ENCODE peak calls at places on chromosome 14, in six cellular contexts. E is HCT116, D is K562, I is HepG2, R is H1, W is GM12878. T is an unnamed sample.

GRCh38 chr14:78083837-78084236 is 86.3 kb upstream of the NRXN3 start:
- DNase-seq in E (no peak), D (no peak), I (no peak), R (no peak), W (no peak), T (no peak)

GRCh38 chr14:68655021-68655811 is 137.7 kb downstream of the ZFP36L1 start:
- DNase-seq in E (no peak), D (no peak), I (peak), R (no peak), W (no peak), T (no peak)

GRCh38 chr14:91418387-91419043 is 895 bp upstream of the CCDC88C start:
- DNase-seq in E (peak), D (peak), I (peak), R (peak), W (no peak), T (peak)

GRCh38 chr14:105061428-105062047 is 3.7 kb downstream of the GPR132 start:
- DNase-seq in E (no peak), D (peak), I (no peak), R (no peak), W (no peak), T (no peak)

GRCh38 chr14:104687601-104688504 is 1.6 kb upstream of the INF2 start:
- DNase-seq in E (peak), D (no peak), I (peak), R (no peak), W (no peak), T (peak)

GRCh38 chr14:56494167-56494566 is 85.4 kb upstream of the TMEM260 start:
- DNase-seq in E (no peak), D (no peak), I (no peak), R (no peak), W (no peak), T (no peak)

GRCh38 chr14:69044965-69045555 is 66.0 kb upstream of the ACTN1 start:
- DNase-seq in E (no peak), D (no peak), I (no peak), R (no peak), W (no peak), T (no peak)

GRCh38 chr14:87617079-87617478 is 375.9 kb downstream of the GALC start:
- DNase-seq in E (no peak), D (no peak), I (no peak), R (no peak), W (no peak), T (no peak)

DNA sequence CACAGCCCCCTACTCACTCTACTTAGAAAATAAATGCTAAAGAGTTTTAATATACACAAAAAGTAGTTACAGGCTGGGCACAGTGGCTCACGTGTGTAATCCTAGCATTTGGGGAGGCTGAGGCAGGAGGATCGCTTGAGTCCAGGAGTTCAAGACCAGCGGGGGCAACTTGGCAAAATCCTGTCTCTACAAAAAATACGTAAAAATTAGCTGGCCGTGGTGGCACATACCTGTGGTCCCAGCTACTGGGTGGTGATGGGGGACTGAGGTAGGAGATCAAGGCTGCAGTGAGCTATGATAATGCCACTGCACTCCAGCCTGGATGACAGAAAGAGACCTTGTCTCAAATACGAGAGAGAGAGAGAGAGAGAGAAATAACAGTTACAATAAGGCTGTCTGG is 9.9 kb upstream of the DYNC1H1 start:
- DNase-seq in E (no peak), D (no peak), I (no peak), R (no peak), W (no peak), T (no peak)
- TF ChIP-seq JUND in E (no peak), D (no peak), I (no peak), R (no peak), W (no peak), T (no peak)

DNA sequence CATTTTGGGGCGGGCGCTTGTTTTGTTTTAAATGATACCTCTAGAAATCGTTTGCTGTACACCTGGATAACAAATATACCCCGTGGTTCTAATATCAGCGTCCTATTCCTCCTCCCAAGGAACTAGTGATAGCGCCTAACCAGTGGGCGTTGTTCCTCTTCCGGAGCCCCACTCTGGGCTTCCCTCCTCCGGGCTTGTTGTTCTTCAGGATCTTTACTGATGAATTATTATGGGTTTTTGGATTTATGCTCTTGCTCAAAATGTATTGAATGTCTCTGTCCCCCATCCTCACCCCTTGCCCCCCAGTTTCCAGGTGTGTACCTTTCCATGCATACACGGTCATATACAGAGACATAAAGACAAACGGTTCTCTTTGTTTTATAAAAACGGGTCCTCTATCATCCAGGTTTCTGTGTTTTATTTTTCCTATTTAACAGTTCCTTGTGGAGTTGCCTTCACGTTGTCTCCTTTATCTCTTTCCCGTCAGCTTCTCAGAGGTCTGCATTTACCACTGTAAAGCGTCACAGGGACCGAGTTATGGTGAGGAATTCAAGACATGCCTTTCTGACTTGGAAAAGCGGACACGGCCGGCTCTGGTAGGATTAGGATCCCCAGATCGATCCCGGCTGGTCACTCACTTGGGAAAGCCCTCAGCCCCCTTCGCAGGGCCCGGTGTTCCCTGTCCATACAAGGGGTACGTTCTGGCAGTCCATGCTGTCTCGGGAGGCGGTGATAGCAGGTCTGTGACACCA is 655 bp upstream of the PLEKHG3 start:
- DNase-seq in E (no peak), D (no peak), I (no peak), R (no peak), W (no peak), T (no peak)
- TF ChIP-seq JUND in E (no peak), D (no peak), I (no peak), R (no peak), W (no peak), T (no peak)

GRCh38 chr14:61564623-61565091 is 130.7 kb upstream of the HIF1A start:
- DNase-seq in E (peak), D (peak), I (peak), R (no peak), W (no peak), T (no peak)
- TF ChIP-seq JUND in E (no peak), D (peak), I (no peak), R (no peak), W (no peak), T (no peak)

DNA sequence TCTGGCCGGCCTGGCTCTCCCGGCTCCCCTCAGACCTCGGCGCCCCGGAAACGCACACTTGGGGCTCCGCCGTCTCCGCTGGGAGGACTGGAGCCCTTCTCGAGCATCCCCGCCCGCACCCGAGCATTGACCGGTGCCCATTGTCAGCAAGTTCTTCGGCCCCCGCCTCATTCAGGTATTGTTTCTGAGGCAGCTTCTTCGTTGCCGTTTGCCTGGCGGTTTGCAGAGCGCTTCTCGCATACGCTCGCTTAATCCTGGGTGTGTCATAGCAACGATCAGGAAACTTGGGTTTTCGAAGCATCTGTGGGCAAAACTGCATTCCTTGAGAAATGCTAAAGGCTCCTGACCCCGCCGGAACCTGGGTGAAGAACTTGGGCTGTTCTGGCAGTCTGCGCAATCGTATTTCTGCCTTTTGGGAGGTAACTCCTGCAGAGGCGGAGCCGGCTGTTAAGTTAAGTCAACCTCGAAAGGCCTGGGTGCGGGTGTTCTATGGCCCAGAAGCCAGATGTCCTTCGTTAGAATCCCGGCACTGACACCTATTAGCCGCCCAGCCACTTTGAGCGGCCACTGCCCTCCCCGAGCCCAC is 518 bp downstream of the GSKIP start:
- DNase-seq in E (no peak), D (peak), I (peak), R (no peak), W (no peak), T (peak)
- TF ChIP-seq JUND in E (no peak), D (no peak), I (no peak), R (no peak), W (no peak), T (no peak)

GRCh38 chr14:31391473-31391872 is 28.9 kb downstream of the HEATR5A start:
- DNase-seq in E (no peak), D (no peak), I (no peak), R (no peak), W (no peak), T (no peak)
- TF ChIP-seq JUND in E (no peak), D (no peak), I (no peak), R (no peak), W (no peak), T (no peak)

DNA sequence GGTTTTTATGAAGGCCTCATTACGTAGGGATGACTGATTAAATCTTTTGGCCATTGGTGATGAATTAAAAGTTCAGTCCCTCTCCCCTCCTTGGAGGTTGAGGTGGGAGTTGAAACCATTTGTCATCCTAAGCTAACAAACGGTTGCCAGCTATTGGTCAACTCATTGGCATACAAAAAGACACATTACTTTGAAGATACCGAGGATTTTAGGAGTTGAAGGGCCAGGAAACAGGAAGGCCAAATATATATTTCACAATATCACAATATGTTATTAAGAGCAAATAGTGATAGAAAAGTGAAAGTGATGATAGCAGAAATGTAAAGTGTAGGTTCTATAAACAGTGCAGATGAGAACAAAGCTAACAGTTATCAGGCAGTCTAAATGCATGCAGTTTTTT is 24.4 kb downstream of the RCOR1 start:
- DNase-seq in E (no peak), D (no peak), I (peak), R (no peak), W (no peak), T (no peak)
- TF ChIP-seq JUND in E (no peak), D (no peak), I (no peak), R (no peak), W (no peak), T (no peak)

GRCh38 chr14:60153996-60154395 is 11.2 kb downstream of the DHRS7 start:
- DNase-seq in E (no peak), D (no peak), I (no peak), R (no peak), W (no peak), T (no peak)
- TF ChIP-seq JUND in E (no peak), D (no peak), I (no peak), R (no peak), W (no peak), T (no peak)

GRCh38 chr14:89466460-89466859 is 49.4 kb upstream of the FOXN3 start:
- DNase-seq in E (no peak), D (no peak), I (no peak), R (no peak), W (no peak), T (no peak)
- TF ChIP-seq JUND in E (no peak), D (no peak), I (no peak), R (no peak), W (no peak), T (no peak)

DNA sequence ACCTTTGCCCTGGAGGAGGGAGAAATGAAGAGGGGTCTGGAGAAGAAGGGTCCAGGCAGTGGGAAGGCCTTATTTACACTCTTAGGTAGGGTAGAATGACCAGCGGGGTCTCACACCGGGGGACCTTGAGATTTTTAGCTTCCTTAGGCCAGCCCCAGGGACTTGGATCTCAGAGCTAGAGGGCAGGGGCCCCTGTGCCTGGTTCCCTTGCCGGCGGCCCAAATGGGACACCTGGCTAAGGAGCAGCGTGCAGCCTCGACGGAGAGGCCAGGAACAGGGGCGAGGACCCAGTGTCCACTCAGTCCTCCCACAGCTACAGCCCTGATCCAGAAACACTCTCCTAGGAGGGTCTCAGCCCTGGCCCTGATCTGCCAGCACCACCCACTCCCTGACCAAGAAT is 41.8 kb downstream of the DIO3 start:
- DNase-seq in E (no peak), D (no peak), I (no peak), R (no peak), W (no peak), T (no peak)
- TF ChIP-seq JUND in E (no peak), D (no peak), I (no peak), R (no peak), W (no peak), T (no peak)

DNA sequence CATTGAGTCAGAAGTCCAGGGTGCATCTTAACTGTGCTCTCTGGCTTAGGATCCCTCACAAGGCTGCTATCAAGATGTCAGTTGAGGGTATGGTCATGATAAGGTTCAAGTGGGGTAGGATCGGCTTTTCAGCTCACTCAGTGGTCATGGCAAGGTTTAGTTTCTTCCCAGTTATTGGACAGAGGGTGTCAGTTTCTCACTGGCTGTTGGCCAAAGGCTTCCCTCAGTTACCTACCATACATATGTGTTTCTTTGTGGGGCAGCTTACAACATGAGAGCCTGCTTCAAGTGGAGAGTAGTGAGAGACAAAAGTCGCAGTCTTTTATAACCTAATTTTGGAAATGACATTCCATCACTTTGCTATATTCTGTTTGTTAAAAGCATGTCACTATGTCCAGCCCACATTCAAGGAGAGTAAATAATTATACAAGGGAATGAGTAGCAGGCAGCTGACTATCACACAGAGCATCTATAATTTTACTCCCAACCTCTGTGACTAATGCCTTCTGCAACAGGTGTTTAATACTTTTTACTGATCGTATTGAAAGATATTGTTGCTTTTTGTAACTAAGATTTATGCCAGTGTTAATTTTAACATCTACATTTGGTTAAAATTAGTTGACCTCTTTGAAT is 572.8 kb upstream of the FBXO33 start:
- DNase-seq in E (no peak), D (no peak), I (no peak), R (no peak), W (no peak), T (peak)
- TF ChIP-seq JUND in E (no peak), D (no peak), I (no peak), R (no peak), W (no peak), T (no peak)

T was measured in T47D.